ENCODE peak calls at places on chromosomes 13 and 19, in six cellular contexts. E, C, M, N, D and Y are unnamed samples.

GRCh38 chr19:46393456-46394397 is 19.6 kb downstream of the CCDC8 start:
- DNase-seq in C (no peak), D (no peak), E (no peak), M (no peak), N (no peak), Y (no peak)

GRCh38 chr19:19498255-19498991 is 16.9 kb downstream of the TSSK6 start:
- DNase-seq in D (no peak), N (no peak), E (no peak), M (no peak), C (no peak), Y (no peak)

GRCh38 chr13:33263484-33263883 is 22.1 kb downstream of the STARD13 start:
- DNase-seq in E (no peak), M (no peak), D (no peak), N (no peak), C (no peak), Y (no peak)

GRCh38 chr19:1066748-1067340 is at the start of gene ARHGAP45:
- DNase-seq in M (peak; percentile 73), E (no peak), D (no peak), N (no peak), C (no peak), Y (peak; percentile 90)

GRCh38 chr13:40391788-40392187 is 274.7 kb downstream of the FOXO1 start:
- DNase-seq in E (no peak), C (no peak), D (no peak), M (no peak), N (no peak), Y (no peak)

GRCh38 chr13:113729329-113730019 is 29.6 kb upstream of the TMEM255B start:
- DNase-seq in C (no peak), E (no peak), D (no peak), M (no peak), N (no peak), Y (no peak)

GRCh38 chr19:16801599-16801998 is 27.6 kb upstream of the SIN3B start:
- DNase-seq in N (no peak), M (no peak), E (peak; percentile 60), D (peak; percentile 48), C (peak; percentile 34), Y (no peak)

GRCh38 chr19:2171349-2172145 is 7.8 kb downstream of the DOT1L start:
- DNase-seq in D (peak; percentile 54), C (no peak), E (no peak), M (peak; percentile 39), N (no peak), Y (no peak)

GRCh38 chr19:44657211-44657921 is 13.7 kb downstream of the PVR start:
- DNase-seq in N (no peak), E (no peak), C (peak; percentile 48), M (peak; percentile 54), D (peak; percentile 79), Y (peak; percentile 28)

GRCh38 chr19:54463531-54464043 is at the start of gene LENG9:
- DNase-seq in N (no peak), E (peak; percentile 95), M (peak; percentile 81), D (peak; percentile 99), C (peak; percentile 100), Y (peak; percentile 96)

GRCh38 chr19:54464044-54464623 is 556 bp upstream of the LENG9 start:
- DNase-seq in D (peak; percentile 90), N (peak; percentile 97), M (peak; percentile 66), E (peak; percentile 80), C (peak; percentile 100), Y (peak; percentile 92)

GRCh38 chr19:54461201-54462071 is 2.1 kb downstream of the LENG9 start:
- DNase-seq in E (no peak), C (no peak), N (no peak), D (peak; percentile 57), M (no peak), Y (no peak)

GRCh38 chr19:54462072-54462712 is 1.4 kb downstream of the LENG9 start:
- DNase-seq in C (no peak), M (no peak), E (no peak), N (no peak), D (no peak), Y (no peak)

GRCh38 chr19:54462713-54463530 is 656 bp downstream of the LENG9 start:
- DNase-seq in D (peak; percentile 70), E (no peak), C (peak; percentile 70), M (peak; percentile 43), N (no peak), Y (no peak)
- TF ChIP-seq CTCF in D (peak; percentile 15), E (peak; percentile 30), C (peak; percentile 44), M (no peak), N (peak; percentile 57), Y (peak; percentile 42)

GRCh38 chr13:77506874-77507273 is 28.6 kb upstream of the SCEL start:
- DNase-seq in E (no peak), M (no peak), D (no peak), C (no peak), N (no peak), Y (no peak)
- TF ChIP-seq CTCF in E (peak; percentile 31), M (no peak), D (peak; percentile 3), C (peak; percentile 16), N (peak; percentile 50), Y (no peak)

GRCh38 chr13:37049810-37050209 is 9.7 kb downstream of the SUPT20H start:
- DNase-seq in E (no peak), M (no peak), N (no peak), C (no peak), D (no peak), Y (no peak)
- TF ChIP-seq CTCF in E (peak; percentile 25), M (no peak), N (peak; percentile 25), C (no peak), D (no peak), Y (no peak)

DNA sequence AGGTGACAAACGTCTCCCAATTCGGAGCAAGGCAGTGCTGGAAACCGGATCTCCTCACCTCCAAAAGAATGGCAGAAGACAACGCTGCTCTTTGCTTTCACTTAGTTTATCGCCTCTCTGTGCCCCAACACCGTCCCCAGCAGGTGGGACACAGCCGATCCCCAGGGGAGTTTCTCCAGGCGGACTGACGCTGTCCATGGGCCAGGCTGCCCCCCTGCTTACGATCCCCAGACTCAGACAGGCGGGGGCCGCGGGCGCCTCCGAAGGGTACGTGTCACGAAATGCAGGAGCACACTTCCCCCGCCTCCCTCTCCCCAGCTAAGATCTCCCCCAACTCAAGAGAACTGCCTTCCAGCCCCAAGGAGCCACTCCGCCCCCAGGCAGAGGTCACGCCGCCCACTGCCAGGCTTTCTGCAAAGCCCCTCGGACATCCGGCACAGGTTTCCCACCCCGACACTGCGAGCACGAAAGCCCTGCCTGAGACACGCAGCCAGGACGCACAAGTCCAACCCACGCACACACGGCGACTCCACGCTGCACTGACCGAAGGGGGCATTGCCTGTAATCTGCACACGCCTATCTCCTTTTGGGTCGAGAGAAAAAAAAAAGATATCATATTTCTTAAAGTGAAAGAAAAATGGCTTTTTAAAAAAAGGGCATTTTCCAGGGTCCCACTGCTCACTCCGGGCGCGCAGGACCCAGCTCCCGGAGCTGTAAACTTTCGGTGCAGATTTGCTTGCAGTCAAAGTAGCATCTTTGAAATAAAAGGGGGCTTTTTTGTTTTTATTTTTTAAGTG is 1.9 kb downstream of the SPRY2 start:
- DNase-seq in D (peak; percentile 87), C (peak; percentile 66), N (no peak), E (no peak), M (no peak), Y (peak; percentile 77)
- TF ChIP-seq CTCF in D (peak; percentile 33), C (no peak), N (peak; percentile 31), E (peak; percentile 4), M (no peak), Y (no peak)